ENCODE peak calls at places on chromosomes 5 and 9, in nine cellular contexts. R is PC-9, Z is tibial artery, V is mucosa of descending colon, H is K562, N is astrocyte of the cerebellum, S is spleen, K is sigmoid colon, G is pancreas. I is an unnamed sample.
A peak's percentile ranks its signal among the peaks of the same experiment; 100 is the strongest.

GRCh38 chr5:161851691-161852299 is 3.9 kb downstream of the GABRA1 start:
- DNase-seq in R (no peak), Z (no peak), V (no peak), H (no peak), N (no peak), S (no peak), K (no peak), G (no peak), I (no peak)

GRCh38 chr5:168802337-168802736 is 223.2 kb upstream of the PANK3 start:
- DNase-seq in R (no peak), Z (no peak), V (no peak), H (no peak), N (no peak), S (no peak), K (no peak), G (no peak), I (no peak)

GRCh38 chr5:154286557-154286956 is 96.0 kb downstream of the GALNT10 start:
- DNase-seq in R (no peak), Z (no peak), V (no peak), H (no peak), N (no peak), S (no peak), K (no peak), G (no peak), I (no peak)

GRCh38 chr5:178651046-178651810 is 24.4 kb upstream of the CLK4 start:
- DNase-seq in R (peak; percentile 66), Z (no peak), V (no peak), H (no peak), N (peak; percentile 32), S (no peak), K (no peak), G (no peak), I (peak; percentile 23)

GRCh38 chr5:170597876-170598275 is 94.1 kb downstream of the KCNIP1 start:
- DNase-seq in R (no peak), Z (no peak), V (no peak), H (no peak), N (no peak), S (no peak), K (peak; percentile 64), G (no peak), I (peak; percentile 25)

GRCh38 chr9:124696101-124696500 is 75.0 kb downstream of the NR6A1 start:
- DNase-seq in R (peak; percentile 77), Z (no peak), V (no peak), H (no peak), N (no peak), S (no peak), K (no peak), G (no peak), I (peak; percentile 48)

GRCh38 chr5:145834917-145835838 is at the start of gene PRELID2:
- DNase-seq in R (peak; percentile 80), Z (peak; percentile 86), V (peak; percentile 95), H (peak; percentile 91), N (peak; percentile 60), S (peak; percentile 92), K (peak; percentile 92), G (peak; percentile 92), I (peak; percentile 81)

GRCh38 chr9:68851657-68852056 is 146.6 kb downstream of the PIP5K1B start:
- DNase-seq in R (no peak), Z (no peak), V (no peak), H (no peak), N (no peak), S (no peak), K (no peak), G (no peak), I (peak; percentile 0)

GRCh38 chr9:111399211-111399739 is 69.3 kb upstream of the OR2K2 start:
- DNase-seq in R (no peak), Z (no peak), V (no peak), H (no peak), N (no peak), S (no peak), K (no peak), G (no peak), I (no peak)

GRCh38 chr9:72428329-72428728 is 63.3 kb upstream of the ZFAND5 start:
- DNase-seq in R (no peak), Z (no peak), V (no peak), H (no peak), N (peak; percentile 78), S (no peak), K (no peak), G (no peak), I (peak; percentile 96)

GRCh38 chr9:95273369-95274051 is 44.0 kb downstream of the FANCC start:
- DNase-seq in R (no peak), Z (no peak), V (no peak), H (no peak), N (no peak), S (no peak), K (no peak), G (no peak), I (no peak)

GRCh38 chr5:7010578-7010977 is 297.3 kb downstream of the TENT4A start:
- DNase-seq in R (peak; percentile 31), Z (no peak), V (no peak), H (no peak), N (no peak), S (no peak), K (no peak), G (no peak), I (no peak)

GRCh38 chr5:78905084-78905938 is 79.8 kb downstream of the ARSB start:
- DNase-seq in R (no peak), Z (no peak), V (no peak), H (no peak), N (no peak), S (no peak), K (no peak), G (no peak), I (peak; percentile 18)
- H3K4me3 ChIP-seq in R (no peak overlapping the region), Z (no peak overlapping the region), V (no peak overlapping the region), H (no peak overlapping the region), N (no peak overlapping the region), S (no peak overlapping the region), K (no peak overlapping the region), G (no peak overlapping the region), I (no peak overlapping the region)

DNA sequence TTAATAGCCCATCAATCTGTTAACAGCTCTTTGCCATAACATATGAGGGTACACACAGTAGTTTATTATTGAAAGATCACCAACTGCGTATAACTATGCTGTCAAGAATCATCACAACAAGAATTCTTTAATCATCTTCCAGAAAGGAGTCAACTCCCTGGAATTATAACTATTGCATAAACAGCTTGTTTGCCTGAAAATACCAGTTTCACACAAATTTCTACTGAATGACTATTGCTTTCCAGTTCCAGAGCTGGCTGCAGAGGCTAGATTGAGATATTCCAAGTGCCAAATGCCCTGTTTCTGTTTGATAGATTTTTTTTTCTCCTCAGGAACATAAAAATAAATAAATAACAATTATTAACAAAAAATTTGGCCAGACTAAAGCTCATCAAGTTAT is 444.7 kb downstream of the TLE1 start:
- DNase-seq in R (no peak), Z (no peak), V (no peak), H (no peak), N (no peak), S (no peak), K (no peak), G (no peak), I (peak; percentile 2)
- TF ChIP-seq CTCF in R (no peak), Z (no peak), V (no peak), H (no peak), N (no peak), S (no peak), K (no peak), G (no peak), I (no peak)

DNA sequence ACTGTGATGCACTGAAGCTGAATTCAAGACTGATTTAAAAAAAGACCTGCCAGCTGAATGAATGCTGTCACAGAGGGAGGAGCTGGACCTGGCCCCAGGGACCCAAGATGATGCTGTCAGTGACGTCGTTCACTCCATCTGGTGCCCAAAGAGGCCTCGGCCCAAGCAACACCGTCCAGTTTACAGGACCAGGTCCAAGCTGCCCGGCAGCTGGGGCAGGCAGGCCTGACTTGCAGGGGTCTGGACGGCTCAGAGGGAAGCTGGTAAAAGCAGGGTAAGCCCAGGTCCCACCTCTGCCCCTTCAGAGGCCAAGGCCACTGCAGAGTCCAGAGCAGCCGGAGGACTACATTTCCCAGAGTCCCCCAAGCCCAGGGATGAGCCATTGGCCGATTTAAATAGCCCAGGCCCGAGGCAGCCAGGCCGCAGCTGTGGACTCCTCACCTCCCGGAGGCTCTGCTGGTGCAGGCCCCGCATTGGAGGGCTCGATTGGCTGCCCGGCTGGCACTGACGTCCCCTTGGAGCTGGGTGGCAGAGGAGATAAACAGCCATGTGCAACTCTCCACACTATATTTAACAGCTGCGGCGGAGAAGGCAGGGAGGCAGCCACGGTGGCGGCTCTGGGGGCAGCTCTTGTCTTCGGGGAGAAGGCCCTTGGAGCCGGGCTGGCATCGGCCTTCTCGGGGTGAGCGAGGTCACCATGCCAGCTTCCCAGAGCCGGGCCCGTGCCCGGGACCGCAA is at the start of gene PLPP7:
- DNase-seq in R (no peak), Z (peak; percentile 77), V (no peak), H (peak; percentile 56), N (peak; percentile 11), S (no peak), K (peak; percentile 89), G (peak; percentile 29), I (peak; percentile 79)
- H3K4me3 ChIP-seq in R (no peak within 1 kb of the TSS), Z (peak within 1 kb of the TSS; percentile 54), V (no peak within 1 kb of the TSS), H (no peak within 1 kb of the TSS), N (peak within 1 kb of the TSS; percentile 41), S (peak within 1 kb of the TSS; percentile 24), K (peak within 1 kb of the TSS; percentile 56), G (no peak within 1 kb of the TSS), I (peak within 1 kb of the TSS; percentile 67)

GRCh38 chr9:117425562-117425961 is 10.7 kb upstream of the ASTN2 start:
- DNase-seq in R (no peak), Z (no peak), V (no peak), H (no peak), N (no peak), S (no peak), K (no peak), G (no peak), I (no peak)
- TF ChIP-seq CTCF in R (no peak), Z (no peak), V (no peak), H (no peak), N (no peak), S (no peak), K (no peak), G (no peak), I (no peak)